ENCODE peak calls at places on chromosome 1, in nine cellular contexts. I is foreskin fibroblast, R is colonic mucosa, T is A549, A is epithelial cell of esophagus, G is AG04449, Y is small intestine, D is dorsolateral prefrontal cortex, U is right lobe of liver. N is an unnamed sample.

GRCh38 chr1:162822391-162823200 is 32.1 kb downstream of the HSD17B7 start:
- DNase-seq in A (peak), U (peak), R (no peak), D (peak), I (no peak), T (peak), Y (peak), G (no peak), N (no peak)

GRCh38 chr1:233381806-233382205 is 54.3 kb downstream of the MAP3K21 start:
- DNase-seq in U (no peak), A (no peak), D (no peak), T (no peak), G (no peak), Y (no peak), I (no peak), R (no peak), N (no peak)

GRCh38 chr1:90899263-90899662 is 122.6 kb downstream of the ZNF644 start:
- DNase-seq in D (no peak), Y (no peak), A (no peak), U (no peak), T (no peak), I (no peak), G (no peak), R (no peak), N (no peak)

GRCh38 chr1:158506369-158506987 is 34.5 kb downstream of the OR10R2 start:
- DNase-seq in Y (peak), A (peak), R (peak), T (no peak), G (no peak), U (peak), I (no peak), D (peak), N (no peak)

GRCh38 chr1:182446033-182446669 is 3.8 kb upstream of the RGSL1 start:
- DNase-seq in G (peak), I (peak), U (no peak), T (peak), A (peak), Y (peak), D (no peak), R (peak), N (peak)

GRCh38 chr1:200369706-200370105 is 40.1 kb downstream of the ZNF281 start:
- DNase-seq in U (no peak), G (no peak), I (no peak), Y (no peak), A (no peak), T (no peak), D (no peak), R (no peak), N (no peak)

GRCh38 chr1:100423832-100424337 is 71.6 kb downstream of the CDC14A start:
- DNase-seq in A (peak), Y (no peak), T (no peak), R (no peak), D (no peak), I (no peak), U (no peak), G (no peak), N (no peak)

GRCh38 chr1:81118550-81118949 is 682.2 kb upstream of the ADGRL2 start:
- DNase-seq in Y (no peak), D (no peak), G (no peak), A (peak), U (no peak), R (no peak), I (no peak), T (no peak), N (no peak)

GRCh38 chr1:223674119-223674890 is 8.8 kb upstream of the CAPN8 start:
- DNase-seq in Y (no peak), D (no peak), R (no peak), G (no peak), U (no peak), I (no peak), T (no peak), A (no peak), N (no peak)

GRCh38 chr1:10217748-10218441 is 7.5 kb downstream of the KIF1B start:
- DNase-seq in A (no peak), D (no peak), R (no peak), T (no peak), U (no peak), G (no peak), Y (no peak), I (no peak), N (no peak)

GRCh38 chr1:149885364-149886111 is 13.8 kb upstream of the BOLA1 start:
- DNase-seq in D (peak), U (peak), T (peak), Y (peak), I (peak), G (no peak), R (peak), A (peak), N (no peak)

GRCh38 chr1:24955161-24955560 is 25.1 kb upstream of the RUNX3 start:
- DNase-seq in Y (peak), R (no peak), I (no peak), A (peak), D (no peak), G (no peak), U (no peak), T (no peak), N (no peak)

GRCh38 chr1:98049370-98050115 is 128.7 kb upstream of the DPYD start:
- DNase-seq in U (no peak), T (no peak), G (no peak), Y (no peak), A (no peak), I (no peak), D (peak), R (no peak), N (no peak)

GRCh38 chr1:67307251-67308060 is at the start of gene IL12RB2:
- DNase-seq in G (no peak), A (peak), U (peak), T (no peak), I (no peak), R (peak), Y (peak), D (no peak), N (no peak)

GRCh38 chr1:74811421-74812179 is 78.6 kb downstream of the TYW3 start:
- DNase-seq in I (no peak), A (no peak), T (no peak), G (no peak), U (no peak), D (no peak), Y (no peak), R (no peak), N (no peak)

GRCh38 chr1:107963601-107964396 is 1.2 kb downstream of the VAV3 start:
- DNase-seq in A (peak), I (no peak), T (no peak), U (peak), G (no peak), Y (no peak), R (peak), D (no peak), N (no peak)

GRCh38 chr1:248834343-248834940 is 3.6 kb upstream of the ZNF672 start:
- DNase-seq in Y (no peak), A (no peak), U (no peak), G (no peak), D (no peak), R (no peak), T (no peak), I (no peak), N (no peak)

GRCh38 chr1:184118051-184118450 is 66.5 kb downstream of the TSEN15 start:
- DNase-seq in I (peak), G (peak), U (no peak), R (no peak), A (peak), Y (no peak), D (peak), T (no peak), N (peak)

GRCh38 chr1:8599813-8600212 is 217.6 kb downstream of the RERE start:
- DNase-seq in U (no peak), G (no peak), R (peak), I (no peak), Y (peak), A (no peak), T (no peak), D (no peak), N (no peak)

GRCh38 chr1:238176441-238176840 is 285.7 kb upstream of the ZP4 start:
- DNase-seq in Y (no peak), I (no peak), D (no peak), T (no peak), R (no peak), A (no peak), U (no peak), G (no peak), N (no peak)

GRCh38 chr1:102919659-102920058 is 188.7 kb downstream of the COL11A1 start:
- DNase-seq in A (peak), U (no peak), I (peak), T (no peak), D (no peak), Y (no peak), R (no peak), G (peak), N (no peak)

GRCh38 chr1:155834296-155834926 is 22.6 kb downstream of the GON4L start:
- DNase-seq in R (no peak), A (no peak), I (peak), D (no peak), T (no peak), G (peak), Y (no peak), U (no peak), N (peak)

GRCh38 chr1:154361357-154361756 is 36.0 kb downstream of the ATP8B2 start:
- DNase-seq in Y (no peak), I (no peak), A (no peak), D (no peak), T (no peak), G (no peak), U (no peak), R (no peak), N (no peak)

GRCh38 chr1:39422604-39423003 is 68.8 kb upstream of the BMP8A start:
- DNase-seq in G (no peak), I (no peak), Y (no peak), T (no peak), U (no peak), A (no peak), R (no peak), D (no peak), N (no peak)

GRCh38 chr1:220528049-220528678 is at the start of gene MARK1:
- DNase-seq in D (peak), T (peak), U (peak), G (no peak), R (peak), I (peak), Y (peak), A (peak), N (no peak)

GRCh38 chr1:16088996-16089395 is 15.5 kb upstream of the FAM131C start:
- DNase-seq in A (peak), G (no peak), R (no peak), U (no peak), I (peak), Y (no peak), D (no peak), T (no peak), N (no peak)

GRCh38 chr1:47725732-47726495 is 271.3 kb downstream of the TRABD2B start:
- DNase-seq in T (peak), A (peak), G (no peak), Y (peak), R (peak), I (peak), D (peak), U (peak), N (peak)

GRCh38 chr1:200099040-200099439 is 71.5 kb downstream of the NR5A2 start:
- DNase-seq in D (no peak), U (no peak), I (no peak), T (no peak), Y (no peak), G (no peak), R (no peak), A (no peak), N (no peak)

GRCh38 chr1:191520345-191520744 is 637.9 kb upstream of the RGS18 start:
- DNase-seq in D (no peak), G (no peak), U (no peak), I (no peak), A (no peak), T (no peak), Y (peak), R (no peak), N (no peak)

GRCh38 chr1:66981679-66982078 is 56.9 kb downstream of the MIER1 start:
- DNase-seq in A (no peak), D (peak), U (peak), G (no peak), Y (peak), I (no peak), T (no peak), R (peak), N (no peak)

GRCh38 chr1:64495878-64496277 is 25.9 kb downstream of the CACHD1 start:
- DNase-seq in D (no peak), Y (peak), G (no peak), I (no peak), R (no peak), U (no peak), A (no peak), T (no peak), N (no peak)

GRCh38 chr1:66265268-66265667 is 268.7 kb upstream of the SGIP1 start:
- DNase-seq in D (no peak), A (no peak), Y (no peak), I (no peak), U (no peak), R (no peak), G (no peak), T (no peak), N (no peak)

GRCh38 chr1:40316595-40317393 is at the start of gene COL9A2:
- DNase-seq in T (peak), R (no peak), U (no peak), D (peak), Y (peak), A (peak), G (no peak), I (no peak), N (no peak)

GRCh38 chr1:61641578-61642336 is 83.2 kb downstream of the TM2D1 start:
- DNase-seq in R (peak), G (no peak), D (peak), U (peak), Y (peak), T (peak), A (peak), I (peak), N (peak)

GRCh38 chr1:24724345-24725208 is 20.7 kb upstream of the CLIC4 start:
- DNase-seq in A (no peak), D (no peak), R (no peak), T (peak), Y (no peak), U (no peak), I (peak), G (no peak), N (no peak)

GRCh38 chr1:33182896-33183295 is 1.1 kb upstream of the TRIM62 start:
- DNase-seq in D (no peak), Y (no peak), U (no peak), I (no peak), G (no peak), R (no peak), A (no peak), T (no peak), N (no peak)

DNA sequence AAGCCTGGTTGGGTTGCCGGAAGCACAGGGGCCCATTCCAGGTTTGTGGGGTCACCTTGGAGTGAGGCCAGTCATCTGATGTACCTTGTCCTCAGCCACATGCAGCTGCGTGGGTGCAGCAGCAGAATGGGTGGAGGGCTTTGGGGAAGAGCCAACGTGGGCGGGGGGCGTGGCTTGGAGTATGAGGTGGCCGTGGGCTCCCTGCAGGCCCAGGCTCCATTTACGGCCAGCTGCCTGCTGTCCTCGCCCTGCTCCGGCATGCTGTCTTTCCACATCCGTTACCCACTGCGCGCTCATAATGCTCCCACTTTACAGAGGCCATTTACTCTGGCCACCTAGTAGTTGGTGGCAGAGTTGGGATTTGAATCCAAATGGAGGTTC is 27.8 kb upstream of the TINAGL1 start:
- DNase-seq in I (peak), A (peak), T (no peak), R (no peak), U (peak), Y (peak), D (no peak), G (no peak), N (no peak)
- H3K4me3 ChIP-seq in I (no peak), A (no peak), T (no peak), R (no peak), U (no peak), Y (no peak), D (no peak), G (no peak), N (no peak)

GRCh38 chr1:198637157-198637556 is 1.7 kb upstream of the PTPRC start:
- DNase-seq in D (no peak), T (no peak), G (no peak), R (no peak), Y (no peak), U (no peak), A (no peak), I (no peak), N (no peak)
- H3K4me3 ChIP-seq in D (no peak), T (no peak), G (no peak), R (no peak), Y (no peak), U (no peak), A (no peak), I (no peak), N (no peak)

DNA sequence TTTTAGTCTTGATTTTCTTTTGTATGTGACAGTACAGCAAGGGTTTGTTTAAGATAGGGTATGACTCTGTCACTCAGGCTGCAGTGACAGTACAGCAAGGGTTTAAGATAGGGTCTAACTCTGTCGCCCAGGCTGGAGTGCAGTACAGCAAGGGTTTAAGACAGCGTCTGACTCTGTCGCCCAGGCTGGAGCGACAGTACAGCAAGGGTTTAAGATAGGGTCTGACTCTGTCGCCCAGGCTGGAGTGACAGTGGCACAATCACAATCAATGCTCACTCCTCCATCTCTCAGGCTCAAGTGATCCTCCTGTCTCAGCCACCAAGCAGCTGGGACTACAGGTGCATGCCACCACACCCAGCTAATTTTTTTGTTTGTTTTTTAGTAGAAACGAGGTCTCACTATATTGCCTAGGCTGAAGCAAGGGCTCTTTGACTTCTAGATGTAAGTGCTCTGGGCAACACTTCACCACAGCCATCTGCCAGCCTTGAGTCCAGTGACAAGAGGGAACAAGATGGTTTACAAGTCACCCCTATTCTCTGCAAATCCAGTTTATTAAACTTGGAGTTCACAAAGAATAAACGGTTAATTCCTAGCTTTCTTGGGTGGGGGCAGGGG is 965 bp upstream of the SH2D5 start:
- DNase-seq in G (no peak), U (no peak), Y (no peak), A (no peak), D (peak), T (no peak), R (no peak), I (no peak), N (no peak)
- H3K4me3 ChIP-seq in G (no peak), U (peak), Y (no peak), A (no peak), D (peak), T (no peak), R (peak), I (peak), N (no peak)

GRCh38 chr1:7093297-7093696 is 308.0 kb downstream of the CAMTA1 start:
- DNase-seq in T (no peak), A (no peak), D (no peak), U (no peak), R (no peak), Y (no peak), I (no peak), G (no peak), N (no peak)
- H3K4me3 ChIP-seq in T (no peak), A (no peak), D (no peak), U (no peak), R (no peak), Y (no peak), I (no peak), G (no peak), N (no peak)

DNA sequence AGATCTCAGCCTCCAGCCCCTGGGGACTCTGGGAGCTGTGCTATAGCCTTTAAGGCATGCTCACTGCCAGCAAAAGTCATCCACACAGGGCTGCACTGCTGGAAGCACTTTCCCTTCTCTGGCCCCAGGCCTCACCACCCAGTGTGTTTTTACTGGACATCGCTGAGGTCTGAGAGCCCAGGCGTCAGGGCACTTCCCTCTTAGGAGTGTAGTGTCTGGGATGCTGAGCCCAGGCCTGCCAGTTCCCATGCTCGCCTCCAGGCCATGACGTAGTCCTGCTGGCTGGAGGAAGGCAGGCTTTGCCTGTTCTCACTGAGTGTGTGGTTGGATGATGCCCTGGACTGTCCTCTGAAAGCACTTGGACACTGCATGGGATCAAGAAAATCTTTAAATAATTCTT is 101.2 kb downstream of the GDAP2 start:
- DNase-seq in R (peak), G (no peak), A (peak), U (no peak), Y (no peak), I (peak), D (no peak), T (no peak), N (peak)
- H3K4me3 ChIP-seq in R (no peak), G (no peak), A (no peak), U (no peak), Y (no peak), I (no peak), D (no peak), T (no peak), N (no peak)

DNA sequence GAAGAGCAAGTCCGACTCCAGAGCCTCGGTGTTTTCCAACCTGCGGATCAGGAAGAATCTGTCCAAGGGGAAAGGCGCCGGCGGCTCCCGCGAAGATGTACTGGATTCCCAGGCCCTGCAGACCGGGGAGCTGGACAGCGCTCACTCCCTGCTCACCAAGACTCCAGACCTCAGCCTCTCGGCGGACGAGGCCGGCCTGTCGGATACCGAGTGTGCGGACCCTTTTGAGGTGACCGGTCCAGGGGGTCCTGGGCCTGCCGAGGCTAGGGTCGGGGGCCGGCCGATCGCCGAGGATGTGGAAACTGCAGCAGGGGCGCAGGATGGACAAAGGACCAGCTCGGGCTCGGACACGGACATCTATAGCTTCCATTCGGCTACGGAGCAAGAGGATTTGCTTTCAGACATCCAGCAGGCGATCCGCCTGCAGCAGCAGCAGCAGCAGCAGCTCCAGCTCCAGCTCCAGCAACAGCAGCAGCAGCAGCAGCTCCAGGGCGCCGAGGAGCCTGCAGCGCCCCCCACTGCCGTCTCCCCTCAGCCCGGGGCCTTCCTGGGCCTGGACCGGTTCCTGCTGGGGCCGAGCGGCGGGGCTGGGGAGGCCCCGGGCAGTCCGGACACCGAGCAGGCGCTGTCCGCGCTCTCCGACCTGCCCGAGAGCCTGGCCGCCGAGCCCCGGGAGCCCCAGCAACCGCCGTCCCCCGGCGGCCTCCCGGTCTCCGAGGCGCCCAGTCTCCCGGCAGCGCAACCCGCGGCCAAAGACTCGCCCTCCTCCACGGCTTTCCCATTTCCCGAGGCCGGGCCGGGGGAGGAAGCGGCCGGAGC is 827 bp downstream of the FMN2 start:
- DNase-seq in I (peak), T (peak), D (peak), U (no peak), G (no peak), A (peak), R (peak), Y (no peak), N (no peak)
- H3K4me3 ChIP-seq in I (peak), T (peak), D (peak), U (no peak), G (peak), A (no peak), R (peak), Y (no peak), N (peak)